ENCODE peak calls at places on chromosome 22, in five cellular contexts. B is thoracic aorta, V is left ventricle myocardium inferior, W is H9, D is AG04450. S is an unnamed sample. For H3K9me3, the result is how much of the 10 kb centered on the place peaks cover.

GRCh38 chr22:39624501-39624821 is 53.9 kb downstream of the CACNA1I start:
- DNase-seq in B (no peak), V (no peak), W (no peak), D (no peak), S (no peak)

GRCh38 chr22:28029201-28029948 is 110.3 kb upstream of the PITPNB start:
- DNase-seq in B (no peak), V (peak), W (no peak), D (no peak), S (peak)

GRCh38 chr22:35868938-35869337 is 151.3 kb downstream of the APOL5 start:
- DNase-seq in B (no peak), V (no peak), W (no peak), D (no peak), S (no peak)

GRCh38 chr22:26669060-26669481 is 11.7 kb downstream of the MIAT start:
- DNase-seq in B (no peak), V (no peak), W (peak), D (no peak), S (no peak)

GRCh38 chr22:37427128-37427710 is at the start of gene ELFN2:
- DNase-seq in B (no peak), V (no peak), W (no peak), D (no peak), S (no peak)

GRCh38 chr22:23315341-23315917 is 135.1 kb downstream of the BCR start:
- DNase-seq in B (no peak), V (peak), W (peak), D (no peak), S (peak)

GRCh38 chr22:20244744-20245576 is 23.2 kb downstream of the RTN4R start:
- DNase-seq in B (no peak), V (no peak), W (no peak), D (no peak), S (no peak)

GRCh38 chr22:45709004-45709739 is 37.5 kb downstream of the ATXN10 start:
- DNase-seq in B (no peak), V (no peak), W (no peak), D (no peak), S (no peak)

GRCh38 chr22:31148516-31148915 is 8.2 kb upstream of the PLA2G3 start:
- DNase-seq in B (no peak), V (no peak), W (no peak), D (no peak), S (peak)

GRCh38 chr22:44567846-44568493 is 69.9 kb upstream of the RTL6 start:
- DNase-seq in B (no peak), V (no peak), W (peak), D (no peak), S (peak)

GRCh38 chr22:49189871-49190270 is 637.8 kb downstream of the BRD1 start:
- DNase-seq in B (no peak), V (no peak), W (no peak), D (no peak), S (no peak)

GRCh38 chr22:49192180-49192856 is 635.4 kb downstream of the BRD1 start:
- DNase-seq in B (no peak), V (no peak), W (no peak), D (no peak), S (no peak)

GRCh38 chr22:49190816-49191505 is 636.7 kb downstream of the BRD1 start:
- DNase-seq in B (no peak), V (no peak), W (no peak), D (no peak), S (no peak)

GRCh38 chr22:49192857-49193250 is 634.8 kb downstream of the BRD1 start:
- DNase-seq in B (no peak), V (no peak), W (no peak), D (no peak), S (peak)

DNA sequence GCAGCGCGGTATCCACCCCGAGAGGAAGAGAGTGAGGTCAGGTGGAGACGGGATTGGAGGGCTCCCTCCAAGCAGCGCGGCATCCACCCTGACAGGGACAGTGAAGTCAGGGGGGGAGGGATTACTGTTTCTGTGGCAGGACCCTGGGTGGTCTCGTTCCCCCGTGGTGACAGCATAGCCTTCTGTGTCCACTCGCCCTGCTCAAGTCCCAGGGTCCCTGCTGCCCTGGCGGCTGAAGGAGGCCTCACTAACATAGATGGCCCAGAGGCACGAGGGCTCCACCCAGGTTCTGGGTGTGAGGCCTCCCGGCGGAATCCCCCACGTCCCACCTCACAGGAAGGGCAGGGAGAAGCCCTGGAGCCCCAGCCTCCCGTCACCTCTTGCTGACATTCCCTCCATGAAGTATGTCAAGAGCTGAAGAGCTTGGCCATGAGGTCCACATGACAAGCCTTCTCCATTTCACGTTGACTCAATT is 636.1 kb downstream of the BRD1 start:
- DNase-seq in B (no peak), V (no peak), W (no peak), D (no peak), S (no peak)
- H3K9me3 ChIP-seq in B (under half), V (under half), W (under half), D (half or more), S (under half)

GRCh38 chr22:47621253-47621652 is 858.8 kb downstream of the TBC1D22A start:
- DNase-seq in B (no peak), V (no peak), W (no peak), D (no peak), S (peak)

GRCh38 chr22:47618180-47618579 is 855.7 kb downstream of the TBC1D22A start:
- DNase-seq in B (no peak), V (no peak), W (no peak), D (no peak), S (peak)

GRCh38 chr22:47620391-47620790 is 857.9 kb downstream of the TBC1D22A start:
- DNase-seq in B (no peak), V (no peak), W (no peak), D (no peak), S (peak)

GRCh38 chr22:47618611-47619010 is 856.2 kb downstream of the TBC1D22A start:
- DNase-seq in B (no peak), V (no peak), W (no peak), D (no peak), S (peak)

GRCh38 chr22:47619631-47620030 is 857.2 kb downstream of the TBC1D22A start:
- DNase-seq in B (no peak), V (no peak), W (no peak), D (no peak), S (peak)
- H3K9me3 ChIP-seq in B (under half), V (under half), W (under half), D (half or more), S (under half)

GRCh38 chr22:48442663-48443062 is 1385.0 kb downstream of the BRD1 start:
- DNase-seq in B (no peak), V (no peak), W (no peak), D (no peak), S (no peak)
- H3K9me3 ChIP-seq in B (under half), V (under half), W (under half), D (half or more), S (under half)

GRCh38 chr22:17808688-17809403 is 34.6 kb upstream of the BID start:
- DNase-seq in B (no peak), V (no peak), W (peak), D (no peak), S (no peak)

GRCh38 chr22:17810570-17811116 is 36.4 kb upstream of the BID start:
- DNase-seq in B (no peak), V (peak), W (no peak), D (no peak), S (no peak)

GRCh38 chr22:17806437-17806836 is 32.2 kb upstream of the BID start:
- DNase-seq in B (no peak), V (no peak), W (no peak), D (no peak), S (no peak)

GRCh38 chr22:17807086-17807485 is 32.8 kb upstream of the BID start:
- DNase-seq in B (no peak), V (no peak), W (no peak), D (no peak), S (no peak)

DNA sequence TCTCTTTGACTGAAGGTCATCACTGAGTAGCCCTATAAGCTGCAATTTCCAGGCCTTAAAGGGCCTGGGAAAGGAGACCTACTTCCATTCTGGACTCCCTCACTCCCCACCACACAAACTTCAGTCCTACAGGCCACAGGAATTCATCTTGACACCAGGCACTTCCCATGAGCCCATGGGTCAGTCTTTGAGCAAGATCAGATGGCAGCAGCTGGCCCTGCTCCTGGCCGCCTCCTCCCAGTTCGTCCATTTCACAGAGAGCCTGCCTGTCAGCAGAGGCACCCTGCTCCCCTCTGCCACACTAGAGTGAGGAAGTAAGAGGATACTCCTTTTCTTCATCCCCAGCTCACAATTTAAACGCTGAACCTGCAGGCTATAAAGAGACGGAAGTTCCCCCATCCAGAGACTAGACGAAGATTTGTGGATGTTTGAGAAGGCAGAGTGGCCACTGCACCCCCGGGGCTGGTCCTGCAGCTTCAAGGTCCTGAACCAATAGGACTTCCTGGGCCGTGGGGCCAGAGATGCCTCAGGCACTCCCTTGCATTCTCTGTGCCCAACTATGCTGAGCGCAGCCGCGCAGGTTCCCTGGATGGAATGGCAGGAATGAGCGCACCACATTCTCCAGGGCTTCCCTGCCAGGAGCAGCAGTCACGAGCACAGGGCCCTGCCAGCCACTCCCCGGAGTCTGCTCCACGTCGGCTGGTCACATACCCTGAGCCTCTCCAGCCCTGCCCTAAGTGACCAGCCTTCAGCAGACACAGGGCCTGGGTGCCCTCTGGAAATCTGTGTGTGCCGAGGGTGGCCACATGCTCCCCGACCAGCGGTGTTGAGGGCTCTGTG is 33.5 kb upstream of the BID start:
- DNase-seq in B (no peak), V (peak), W (peak), D (peak), S (peak)
- H3K9me3 ChIP-seq in B (under half), V (under half), W (under half), D (under half), S (under half)

GRCh38 chr22:49197500-49197899 is 630.2 kb downstream of the BRD1 start:
- DNase-seq in B (no peak), V (no peak), W (peak), D (no peak), S (peak)
- H3K9me3 ChIP-seq in B (under half), V (under half), W (under half), D (half or more), S (under half)

DNA sequence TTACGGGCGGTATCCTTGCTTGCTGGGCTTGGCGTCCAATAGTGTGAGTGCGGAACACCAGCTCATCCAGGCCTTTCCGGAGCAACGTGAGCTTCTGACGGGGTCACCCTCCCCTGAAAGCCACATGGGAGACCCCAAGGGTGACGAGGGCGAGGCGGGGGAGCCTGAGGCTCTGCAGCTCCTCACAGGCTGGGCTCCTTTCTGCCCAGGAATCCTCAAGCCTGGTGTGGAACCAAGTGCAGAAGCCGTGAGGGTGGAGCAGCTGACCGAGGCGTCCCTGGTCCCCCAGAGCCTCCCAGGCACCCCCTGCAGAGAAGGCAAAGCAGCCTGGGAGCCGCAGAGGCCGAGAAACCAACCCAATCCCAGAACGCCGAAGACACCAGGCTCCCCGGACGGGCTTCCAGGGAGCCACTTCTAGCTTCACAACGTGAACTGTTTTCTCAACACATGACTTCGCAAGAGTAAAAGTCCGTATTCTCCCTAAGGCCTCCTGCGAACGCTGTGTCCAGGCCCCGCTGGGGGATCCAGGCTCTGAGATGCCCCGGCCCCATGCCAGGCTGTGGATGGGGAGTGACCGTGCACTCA is 530.3 kb downstream of the BRD1 start:
- DNase-seq in B (no peak), V (no peak), W (peak), D (no peak), S (peak)
- H3K9me3 ChIP-seq in B (under half), V (under half), W (under half), D (half or more), S (under half)

GRCh38 chr22:48855013-48855412 is 972.7 kb downstream of the BRD1 start:
- DNase-seq in B (no peak), V (no peak), W (no peak), D (no peak), S (no peak)
- H3K9me3 ChIP-seq in B (under half), V (under half), W (under half), D (half or more), S (under half)

GRCh38 chr22:49473286-49473685 is 354.4 kb downstream of the BRD1 start:
- DNase-seq in B (no peak), V (no peak), W (no peak), D (no peak), S (no peak)

GRCh38 chr22:49470741-49471134 is 356.9 kb downstream of the BRD1 start:
- DNase-seq in B (no peak), V (no peak), W (no peak), D (no peak), S (no peak)

GRCh38 chr22:49475253-49475652 is 352.4 kb downstream of the BRD1 start:
- DNase-seq in B (no peak), V (no peak), W (no peak), D (no peak), S (no peak)

GRCh38 chr22:49466926-49467590 is 360.6 kb downstream of the BRD1 start:
- DNase-seq in B (no peak), V (no peak), W (no peak), D (no peak), S (no peak)

DNA sequence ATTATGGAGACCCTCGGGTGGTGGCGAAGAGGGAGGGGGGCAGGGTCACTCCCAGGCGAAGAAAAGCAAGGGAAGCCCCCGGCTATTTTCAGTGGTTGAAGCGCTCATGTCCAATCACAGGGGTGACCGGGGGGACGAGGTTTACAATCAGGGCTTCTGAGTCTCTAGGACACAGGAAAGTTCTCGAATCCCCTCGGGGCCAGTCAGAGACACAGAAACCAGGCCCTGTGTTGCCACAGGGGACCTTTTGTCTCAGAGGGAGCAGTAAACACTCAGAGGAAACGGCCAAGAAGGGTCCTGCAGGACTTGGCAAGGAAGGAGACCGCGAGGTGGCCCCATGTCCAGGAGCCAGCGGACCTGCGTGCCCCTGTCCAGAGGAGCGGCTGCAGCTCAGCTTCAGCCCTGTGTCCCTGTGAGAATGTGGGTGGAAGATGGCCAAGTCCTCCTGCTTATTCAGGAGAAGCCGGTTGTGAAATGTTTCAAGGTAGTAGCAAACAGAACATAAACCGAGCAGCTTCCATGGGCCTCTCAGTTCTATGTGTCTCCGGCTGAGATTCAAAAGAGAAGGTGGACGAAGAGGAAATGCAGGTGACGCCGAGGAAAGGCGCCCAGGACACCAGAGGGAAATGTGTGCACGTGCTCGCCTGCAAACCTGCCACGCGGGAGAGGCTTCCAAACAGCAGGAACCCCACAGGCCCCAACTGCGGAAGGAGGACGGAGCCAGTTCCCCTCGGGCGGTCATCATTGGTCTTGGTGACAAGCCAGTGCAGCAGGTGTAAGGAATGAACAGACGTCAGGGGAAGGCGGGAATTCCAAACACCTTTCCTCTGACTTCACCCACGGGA is 357.6 kb downstream of the BRD1 start:
- DNase-seq in B (no peak), V (no peak), W (no peak), D (no peak), S (no peak)
- H3K9me3 ChIP-seq in B (under half), V (under half), W (under half), D (half or more), S (under half)

S was measured in upper lobe of right lung.